ENCODE peak calls at places on chromosomes 6 and 20, in six cellular contexts. Z is heart left ventricle, E is RWPE1, T is HepG2, B is progenitor cell of endocrine pancreas, F is adrenal gland. Y is an unnamed sample.
A peak's percentile ranks its signal among the peaks of the same experiment; 100 is the strongest.

GRCh38 chr6:18432619-18433018 is 45.5 kb downstream of the RNF144B start:
- DNase-seq in E (no peak), T (no peak), Z (no peak), F (no peak), B (no peak), Y (no peak)

GRCh38 chr20:46305331-46305972 is 2.8 kb downstream of the CDH22 start:
- DNase-seq in Z (no peak), T (no peak), E (no peak), F (no peak), B (no peak), Y (no peak)

GRCh38 chr20:52047811-52048302 is 143.7 kb downstream of the ZFP64 start:
- DNase-seq in Z (no peak), F (no peak), E (no peak), B (no peak), T (no peak), Y (no peak)

GRCh38 chr6:161569071-161569470 is 295.2 kb upstream of the AGPAT4 start:
- DNase-seq in B (no peak), F (no peak), E (no peak), Z (no peak), T (no peak), Y (no peak)

GRCh38 chr20:6976535-6976934 is 209.0 kb downstream of the BMP2 start:
- DNase-seq in B (no peak), E (no peak), F (no peak), Z (no peak), T (no peak), Y (no peak)

GRCh38 chr6:15956205-15957106 is 172.4 kb upstream of the MYLIP start:
- DNase-seq in Z (no peak), B (no peak), T (peak; percentile 44), E (no peak), F (no peak), Y (no peak)

GRCh38 chr20:6654490-6655247 is 112.8 kb upstream of the BMP2 start:
- DNase-seq in F (no peak), B (no peak), T (no peak), Z (no peak), E (peak; percentile 72), Y (no peak)

GRCh38 chr6:53986165-53986720 is 125.0 kb upstream of the MLIP start:
- DNase-seq in F (peak; percentile 59), E (peak; percentile 26), T (peak; percentile 46), B (peak; percentile 20), Z (peak; percentile 44), Y (peak; percentile 43)

GRCh38 chr6:7154341-7155139 is 46.8 kb downstream of the RREB1 start:
- DNase-seq in F (no peak), Z (no peak), T (no peak), B (no peak), E (no peak), Y (no peak)

GRCh38 chr6:45187841-45188240 is 140.3 kb upstream of the RUNX2 start:
- DNase-seq in Z (no peak), F (no peak), T (peak; percentile 25), B (no peak), E (peak; percentile 60), Y (no peak)

GRCh38 chr20:25205277-25206062 is 10.0 kb downstream of the ENTPD6 start:
- DNase-seq in T (no peak), F (no peak), B (no peak), E (no peak), Z (no peak), Y (no peak)

GRCh38 chr6:35719830-35720733 is 16.8 kb upstream of the ARMC12 start:
- DNase-seq in E (no peak), B (no peak), F (peak; percentile 67), Z (peak; percentile 69), T (no peak), Y (peak; percentile 45)

GRCh38 chr6:26545617-26546016 is 7.5 kb downstream of the HMGN4 start:
- DNase-seq in F (no peak), Z (no peak), T (no peak), B (no peak), E (no peak), Y (no peak)

GRCh38 chr20:48265791-48266190 is 480.5 kb upstream of the SULF2 start:
- DNase-seq in T (no peak), F (no peak), B (no peak), Z (no peak), E (no peak), Y (no peak)

DNA sequence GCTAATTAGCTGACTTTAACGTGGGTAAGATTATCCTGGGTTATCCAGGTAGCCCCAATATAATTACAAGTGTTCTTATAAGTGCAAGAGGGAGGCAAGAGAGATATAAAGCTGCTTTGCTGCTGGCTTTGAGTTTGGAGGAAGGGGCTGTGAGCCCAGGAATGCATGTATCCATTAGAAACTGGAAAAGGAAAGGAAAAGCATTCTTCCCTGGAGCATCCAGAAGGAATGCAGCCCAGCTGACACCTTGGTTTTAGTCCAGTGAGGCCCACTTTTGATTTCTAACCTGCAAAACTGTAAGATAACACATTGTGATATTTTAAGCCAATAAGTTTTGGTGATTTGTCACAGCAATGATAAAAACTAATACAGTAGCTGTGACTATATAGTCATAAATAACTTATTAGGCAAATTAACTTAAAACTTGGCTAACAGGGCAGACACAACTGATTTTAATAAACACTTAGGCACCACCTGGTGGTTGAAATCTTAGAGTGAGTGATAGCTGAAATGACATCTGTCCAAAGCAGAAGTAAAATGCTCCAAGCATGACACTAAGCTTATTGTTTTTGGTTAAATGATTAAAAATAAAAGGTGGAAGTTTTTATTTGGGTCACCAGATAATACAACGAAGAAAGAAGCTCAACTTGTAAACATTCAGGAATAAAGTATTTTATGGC is 35.6 kb downstream of the ADGRF4 start:
- DNase-seq in E (peak; percentile 31), B (no peak), F (no peak), Z (no peak), T (peak; percentile 28), Y (no peak)
- TF ChIP-seq CTCF in E (peak; percentile 47), B (peak; percentile 46), F (peak; percentile 53), Z (peak; percentile 61), T (peak; percentile 59), Y (no peak)

DNA sequence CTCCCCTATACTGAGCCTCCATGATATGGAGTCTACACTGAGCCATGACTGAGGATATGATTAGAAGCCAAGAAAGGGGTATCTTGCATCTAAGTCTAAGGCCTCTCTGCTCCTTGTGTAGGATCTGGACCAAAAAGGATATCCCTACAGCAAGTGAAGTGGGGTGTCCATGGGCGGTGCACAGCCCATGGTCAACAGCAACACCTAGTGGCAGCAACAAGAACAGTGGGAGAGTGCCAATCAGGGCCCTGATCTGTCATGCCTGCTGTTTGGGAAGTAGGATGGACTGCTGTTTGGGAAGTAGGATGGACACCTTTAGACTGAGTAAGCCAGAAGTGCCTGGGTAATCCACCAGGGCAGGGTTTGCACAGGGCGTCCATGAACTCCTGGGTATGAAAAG is 22.4 kb downstream of the PTGIS start:
- DNase-seq in F (no peak), B (no peak), E (no peak), Z (no peak), T (no peak), Y (no peak)
- TF ChIP-seq CTCF in F (no peak), B (no peak), E (no peak), Z (no peak), T (peak; percentile 46), Y (peak; percentile 53)

GRCh38 chr6:11460837-11461661 is 76.5 kb upstream of the TMEM170B start:
- DNase-seq in Z (no peak), F (no peak), E (no peak), T (no peak), B (no peak), Y (no peak)

GRCh38 chr6:11462742-11463414 is 74.7 kb upstream of the TMEM170B start:
- DNase-seq in B (no peak), E (no peak), T (peak; percentile 73), F (no peak), Z (no peak), Y (no peak)

GRCh38 chr6:11458509-11458908 is 79.0 kb upstream of the TMEM170B start:
- DNase-seq in Z (no peak), E (no peak), B (no peak), F (no peak), T (no peak), Y (no peak)

GRCh38 chr6:11459002-11459658 is 78.4 kb upstream of the TMEM170B start:
- DNase-seq in T (no peak), B (no peak), E (no peak), Z (no peak), F (no peak), Y (no peak)

GRCh38 chr6:11460001-11460668 is 77.4 kb upstream of the TMEM170B start:
- DNase-seq in T (no peak), Z (no peak), E (no peak), B (no peak), F (no peak), Y (no peak)
- TF ChIP-seq CTCF in T (peak; percentile 46), Z (peak; percentile 41), E (no peak), B (no peak), F (no peak), Y (no peak)

GRCh38 chr20:62921119-62921687 is 5.1 kb downstream of the DIDO1 start:
- DNase-seq in F (peak; percentile 78), Z (no peak), T (peak; percentile 88), B (no peak), E (peak; percentile 69), Y (peak; percentile 75)
- TF ChIP-seq CTCF in F (peak; percentile 74), Z (peak; percentile 44), T (peak; percentile 85), B (peak; percentile 66), E (peak; percentile 47), Y (peak; percentile 80)

DNA sequence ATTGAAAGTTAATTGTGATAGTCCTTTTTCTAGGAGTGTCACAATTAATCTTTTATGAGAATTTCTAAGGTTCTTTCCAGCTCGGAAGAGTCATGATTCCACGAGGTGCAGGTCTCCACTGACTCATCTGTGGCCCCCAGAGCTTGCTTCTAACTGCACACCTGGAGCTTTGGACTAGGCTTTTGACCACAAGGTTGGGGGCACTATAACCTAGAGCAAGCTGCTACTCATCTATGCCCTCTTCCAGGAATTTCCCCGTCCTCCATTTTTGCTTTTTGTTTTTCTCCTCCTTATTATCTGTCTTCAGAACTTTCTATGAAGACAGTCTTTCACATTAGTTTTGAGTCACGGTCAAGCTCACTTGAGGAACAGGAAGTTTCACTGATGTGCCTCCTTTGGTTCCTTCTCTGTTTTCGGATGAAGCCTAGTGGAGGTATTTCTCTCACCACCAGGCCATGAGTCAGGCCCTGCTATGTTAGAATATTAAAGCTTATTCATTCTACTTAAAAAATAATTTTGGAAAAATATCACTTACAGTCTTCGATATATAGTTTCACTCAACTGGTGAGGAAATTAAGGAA is 119.2 kb upstream of the INSM1 start:
- DNase-seq in F (no peak), Z (no peak), T (no peak), B (no peak), E (no peak), Y (no peak)
- TF ChIP-seq CTCF in F (no peak), Z (no peak), T (no peak), B (no peak), E (no peak), Y (no peak)

DNA sequence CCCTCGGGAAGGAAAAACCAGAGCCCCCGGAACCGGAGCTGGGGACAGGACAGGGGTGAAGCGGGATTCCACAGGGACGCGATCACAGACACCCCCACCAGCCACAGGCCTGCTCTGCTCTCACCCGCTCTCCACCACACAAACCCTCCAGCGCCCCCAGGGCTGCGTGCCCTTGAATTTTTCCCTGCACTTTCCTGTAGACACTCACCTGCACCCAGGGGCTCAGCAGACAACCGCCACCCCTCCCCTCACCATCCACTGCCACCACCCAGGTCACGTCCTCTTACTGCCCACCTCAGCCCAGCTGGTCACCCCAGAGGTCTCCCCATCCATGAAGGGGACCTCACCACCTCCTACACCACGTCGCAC is 631 bp downstream of the ULBP2 start:
- DNase-seq in T (no peak), F (no peak), E (no peak), B (no peak), Z (no peak), Y (peak; percentile 39)
- TF ChIP-seq CTCF in T (no peak), F (no peak), E (no peak), B (no peak), Z (no peak), Y (no peak)